ENCODE peak calls at places on chromosomes 1 and 21, in five cellular contexts. J is iPS DF 6.9, G is GM23338, F is pancreas, U is IMR-90. N is an unnamed sample.
A peak's percentile ranks its signal among the peaks of the same experiment; 100 is the strongest.

GRCh38 chr21:17444828-17445227 is 68.0 kb upstream of the CXADR start:
- DNase-seq in G (no peak), U (no peak), F (no peak), J (no peak), N (no peak)

GRCh38 chr1:26912147-26912490 is 1.7 kb downstream of the NR0B2 start:
- DNase-seq in U (no peak), J (no peak), G (no peak), F (no peak), N (no peak)

GRCh38 chr1:221076467-221076866 is 197.2 kb downstream of the HLX start:
- DNase-seq in F (no peak), U (no peak), G (no peak), J (no peak), N (no peak)

GRCh38 chr1:16072616-16073484 is 601 bp downstream of the FAM131C start:
- DNase-seq in U (no peak), J (no peak), F (no peak), G (peak; percentile 66), N (no peak)

GRCh38 chr1:113769599-113769970 is 10.3 kb upstream of the PHTF1 start:
- DNase-seq in J (no peak), G (no peak), F (no peak), U (no peak), N (no peak)

GRCh38 chr21:44880762-44881585 is 7.5 kb upstream of the PTTG1IP start:
- DNase-seq in F (no peak), U (peak; percentile 71), J (no peak), G (no peak), N (peak; percentile 39)

GRCh38 chr1:17212487-17213121 is 7.7 kb downstream of the PADI1 start:
- DNase-seq in J (no peak), G (peak; percentile 39), F (no peak), U (peak; percentile 73), N (no peak)

GRCh38 chr1:228037401-228038386 is 30.9 kb downstream of the WNT3A start:
- DNase-seq in J (no peak), G (peak; percentile 59), U (peak; percentile 19), F (no peak), N (no peak)

DNA sequence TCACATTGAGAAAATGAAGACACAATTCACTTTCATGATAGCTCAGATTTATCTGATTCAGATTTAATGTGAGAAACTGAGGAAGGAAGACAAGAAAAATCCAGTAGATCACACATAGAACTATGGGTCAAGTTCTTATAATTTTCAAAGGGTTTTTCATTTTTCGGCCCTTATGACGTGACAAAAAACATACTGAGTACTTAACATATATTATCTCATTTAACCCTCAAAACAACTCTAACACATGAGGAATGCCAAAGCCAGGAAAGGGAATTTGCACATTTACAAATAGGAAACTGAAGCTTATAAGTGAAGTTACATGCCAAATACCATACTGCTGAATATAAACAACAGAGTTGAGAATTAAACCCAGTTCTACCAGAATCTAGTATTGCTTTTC is 27.6 kb downstream of the SOD1 start:
- DNase-seq in J (no peak), G (no peak), U (peak; percentile 11), F (no peak), N (no peak)
- H3K36me3 ChIP-seq in J (peaks cover 10% of the 10 kb centered on the region), G (peaks cover 65% of the 10 kb centered on the region), U (peaks cover 51% of the 10 kb centered on the region), F (no peaks in the 10 kb centered on the region), N (peaks cover 20% of the 10 kb centered on the region)

GRCh38 chr1:32170991-32171390 is 8.5 kb upstream of the TXLNA start:
- DNase-seq in U (no peak), J (no peak), G (no peak), F (no peak), N (no peak)
- H3K36me3 ChIP-seq in U (peaks cover 63% of the 10 kb centered on the region), J (peaks cover 17% of the 10 kb centered on the region), G (peaks cover 27% of the 10 kb centered on the region), F (no peaks in the 10 kb centered on the region), N (peaks cover 40% of the 10 kb centered on the region)

DNA sequence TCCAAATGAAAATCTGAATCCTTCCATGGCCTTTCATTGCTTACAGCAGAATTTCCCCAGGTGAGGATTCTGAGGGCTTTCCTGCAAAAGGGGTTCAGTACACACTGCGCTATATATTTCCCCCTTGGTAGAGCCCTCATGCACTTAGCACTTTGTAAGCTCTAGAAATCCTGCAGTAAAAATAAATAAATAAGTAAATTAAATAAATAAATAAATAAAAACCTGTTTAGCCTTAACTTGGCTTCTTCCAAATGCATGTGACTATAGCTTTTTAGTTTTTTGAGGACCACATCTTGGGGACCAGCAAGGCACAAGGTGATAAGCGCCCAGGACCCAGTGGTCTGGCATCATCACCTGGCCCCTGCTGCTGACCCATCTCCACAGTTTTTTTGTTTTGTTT is 3.2 kb upstream of the BMP8B start:
- DNase-seq in F (no peak), U (no peak), J (no peak), G (no peak), N (no peak)
- H3K36me3 ChIP-seq in F (no peaks in the 10 kb centered on the region), U (no peaks in the 10 kb centered on the region), J (no peaks in the 10 kb centered on the region), G (no peaks in the 10 kb centered on the region), N (no peaks in the 10 kb centered on the region)

GRCh38 chr1:40076895-40077312 is 20.1 kb downstream of the PPT1 start:
- DNase-seq in F (no peak), J (no peak), G (no peak), U (peak; percentile 90), N (no peak)

GRCh38 chr1:40078512-40079333 is 18.3 kb downstream of the PPT1 start:
- DNase-seq in G (peak; percentile 88), J (no peak), U (peak; percentile 46), F (peak; percentile 33), N (no peak)

GRCh38 chr1:40075251-40075650 is 21.8 kb downstream of the PPT1 start:
- DNase-seq in G (no peak), U (no peak), F (no peak), J (no peak), N (no peak)

GRCh38 chr1:40072142-40072541 is 24.9 kb downstream of the PPT1 start:
- DNase-seq in F (no peak), U (no peak), G (no peak), J (no peak), N (no peak)

DNA sequence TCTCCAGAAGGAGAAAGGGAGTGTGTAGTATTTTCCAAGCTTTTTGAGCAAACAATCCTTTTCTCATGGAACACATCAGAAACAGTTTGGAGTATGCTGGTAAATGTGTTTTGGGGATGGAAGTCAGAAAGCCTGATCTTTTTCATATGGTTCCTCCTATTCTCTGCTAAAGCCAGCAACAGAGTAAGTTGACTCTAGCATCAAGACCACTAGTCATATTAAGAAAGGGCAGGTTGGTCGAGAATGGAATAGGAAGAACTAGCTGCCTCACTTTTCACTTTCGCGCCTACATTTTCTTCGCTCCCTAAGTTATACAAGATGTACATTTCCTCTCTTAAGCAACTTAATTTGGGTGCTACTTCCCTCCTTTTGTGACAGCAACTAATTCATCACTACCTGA is 24.0 kb downstream of the PPT1 start:
- DNase-seq in G (no peak), U (no peak), F (no peak), J (no peak), N (no peak)
- H3K36me3 ChIP-seq in G (peaks cover 59% of the 10 kb centered on the region), U (peaks cover 52% of the 10 kb centered on the region), F (no peaks in the 10 kb centered on the region), J (peaks cover 37% of the 10 kb centered on the region), N (peaks cover 5% of the 10 kb centered on the region)

N was measured in right lobe of liver.